ENCODE peak calls at places on chromosomes 11 and 22, in six cellular contexts. I, Z, U, E, Q and F are unnamed samples.

GRCh38 chr22:48318575-48319320 is 1508.9 kb downstream of the BRD1 start:
- DNase-seq in I (no peak), Z (no peak), U (no peak), E (no peak), Q (no peak), F (no peak)

GRCh38 chr11:83979593-83979992 is 693.4 kb upstream of the CCDC90B start:
- DNase-seq in E (no peak), I (no peak), U (no peak), Q (no peak), Z (no peak), F (no peak)

GRCh38 chr11:12539570-12539969 is 134.7 kb upstream of the TEAD1 start:
- DNase-seq in I (no peak), Z (peak), U (no peak), E (no peak), Q (peak), F (no peak)

GRCh38 chr11:116540019-116540418 is 232.8 kb downstream of the BUD13 start:
- DNase-seq in E (no peak), Q (no peak), I (no peak), U (no peak), Z (no peak), F (no peak)

GRCh38 chr11:130644187-130644586 is 195.7 kb downstream of the ADAMTS15 start:
- DNase-seq in I (no peak), Z (no peak), E (no peak), Q (no peak), U (no peak), F (no peak)

GRCh38 chr11:47377571-47378010 is 756 bp downstream of the SPI1 start:
- DNase-seq in Q (no peak), Z (no peak), I (no peak), E (peak), U (no peak), F (no peak)

GRCh38 chr11:19868281-19868821 is 155.7 kb downstream of the NAV2 start:
- DNase-seq in U (peak), E (no peak), I (no peak), Z (peak), Q (peak), F (no peak)

GRCh38 chr11:65116370-65117205 is 913 bp downstream of the ZNHIT2 start:
- DNase-seq in E (peak), Q (peak), Z (peak), I (peak), U (no peak), F (no peak)

GRCh38 chr22:28051787-28052356 is 132.8 kb upstream of the PITPNB start:
- DNase-seq in I (peak), E (peak), Z (peak), U (peak), Q (peak), F (peak)

GRCh38 chr11:22346283-22346682 is 8.1 kb downstream of the SLC17A6 start:
- DNase-seq in E (no peak), Q (no peak), I (no peak), Z (no peak), U (no peak), F (no peak)

GRCh38 chr11:44608654-44609027 is 43.2 kb downstream of the CD82 start:
- DNase-seq in I (no peak), Z (no peak), Q (no peak), U (no peak), E (no peak), F (no peak)

GRCh38 chr11:128422576-128423370 is 164.6 kb downstream of the ETS1 start:
- DNase-seq in I (peak), Q (no peak), Z (no peak), U (peak), E (no peak), F (no peak)

GRCh38 chr11:41786087-41786486 is 326.6 kb upstream of the LRRC4C start:
- DNase-seq in E (no peak), Q (no peak), U (no peak), Z (no peak), I (no peak), F (no peak)

GRCh38 chr11:99351620-99352019 is 330.9 kb downstream of the CNTN5 start:
- DNase-seq in I (no peak), E (no peak), Z (no peak), Q (peak), U (no peak), F (no peak)

GRCh38 chr11:111359223-111360149 is 19.6 kb downstream of the POU2AF1 start:
- DNase-seq in E (no peak), Z (peak), U (no peak), I (no peak), Q (no peak), F (no peak)

GRCh38 chr11:78313181-78313788 is 104.3 kb downstream of the GAB2 start:
- DNase-seq in I (no peak), E (no peak), Z (peak), U (no peak), Q (peak), F (no peak)

GRCh38 chr22:44341431-44342346 is 28.9 kb upstream of the SHISAL1 start:
- DNase-seq in Z (no peak), Q (peak), I (no peak), U (no peak), E (no peak), F (no peak)

GRCh38 chr11:129815596-129816461 is at the start of gene TMEM45B:
- DNase-seq in E (peak), U (no peak), Q (peak), Z (no peak), I (peak), F (no peak)

GRCh38 chr11:79834015-79834414 is 393.2 kb upstream of the TENM4 start:
- DNase-seq in Z (peak), I (no peak), U (no peak), Q (no peak), E (no peak), F (no peak)

GRCh38 chr11:59174664-59175033 is 2.7 kb downstream of the DTX4 start:
- DNase-seq in Q (peak), I (no peak), E (no peak), Z (peak), U (no peak), F (no peak)

GRCh38 chr11:131810511-131810910 is 440.1 kb downstream of the NTM start:
- DNase-seq in I (no peak), E (no peak), Q (no peak), U (no peak), Z (no peak), F (no peak)

GRCh38 chr22:49188091-49188490 is 639.6 kb downstream of the BRD1 start:
- DNase-seq in Z (peak), I (no peak), Q (no peak), E (no peak), U (no peak), F (no peak)

GRCh38 chr11:10450451-10451398 is 4.3 kb upstream of the AMPD3 start:
- DNase-seq in Q (peak), I (peak), E (peak), U (peak), Z (peak), F (peak)

GRCh38 chr22:25775501-25775900 is 33.5 kb downstream of the MYO18B start:
- DNase-seq in E (no peak), Q (peak), I (no peak), U (no peak), Z (peak), F (no peak)

GRCh38 chr11:113114452-113115027 is 153.3 kb downstream of the NCAM1 start:
- DNase-seq in I (peak), E (no peak), U (peak), Z (peak), Q (peak), F (no peak)

GRCh38 chr11:15541079-15541478 is 426.4 kb downstream of the INSC start:
- DNase-seq in I (no peak), Z (no peak), Q (no peak), E (no peak), U (no peak), F (no peak)

GRCh38 chr11:57668467-57668890 is 565 bp downstream of the ZDHHC5 start:
- DNase-seq in I (no peak), Z (peak), E (no peak), U (no peak), Q (no peak), F (no peak)

GRCh38 chr11:112293614-112294013 is 33.0 kb upstream of the PLET1 start:
- DNase-seq in I (no peak), E (no peak), Q (peak), U (peak), Z (no peak), F (no peak)

GRCh38 chr11:107957109-107957588 is 28.9 kb downstream of the RAB39A start:
- DNase-seq in I (no peak), E (no peak), Q (peak), Z (no peak), U (no peak), F (no peak)

GRCh38 chr11:61061081-61061826 is 41.0 kb upstream of the CD5 start:
- DNase-seq in Q (peak), U (no peak), Z (peak), E (peak), I (no peak), F (peak)

GRCh38 chr22:25076281-25076680 is 123.4 kb upstream of the CRYBB3 start:
- DNase-seq in E (no peak), Z (no peak), Q (no peak), I (no peak), U (no peak), F (no peak)

DNA sequence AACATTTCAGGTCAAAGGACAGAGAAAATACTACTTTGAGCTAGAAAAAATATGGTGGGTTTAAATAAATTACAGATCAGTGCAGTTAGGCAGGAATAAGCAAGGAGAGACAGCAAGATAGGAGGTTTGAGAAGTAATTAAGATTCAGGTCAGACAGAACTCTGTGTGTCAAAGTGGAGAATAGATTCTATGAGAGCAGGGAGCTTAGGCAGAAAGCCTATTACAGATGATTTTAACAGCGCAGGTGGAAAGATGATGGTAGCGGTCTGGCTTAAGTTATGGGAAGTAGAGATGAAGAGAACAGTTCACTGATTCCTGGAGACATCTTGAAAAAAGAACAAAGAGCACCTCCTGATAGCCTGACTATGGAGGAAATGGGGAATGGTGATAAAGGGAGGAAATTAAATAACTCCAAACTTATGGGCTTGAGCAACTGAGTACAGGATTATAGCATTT is 106.0 kb downstream of the APIP start:
- DNase-seq in Z (no peak), Q (no peak), U (no peak), E (no peak), I (no peak), F (no peak)
- TF ChIP-seq CTCF in Z (no peak), Q (no peak), U (no peak), E (no peak), I (no peak), F (no peak)

DNA sequence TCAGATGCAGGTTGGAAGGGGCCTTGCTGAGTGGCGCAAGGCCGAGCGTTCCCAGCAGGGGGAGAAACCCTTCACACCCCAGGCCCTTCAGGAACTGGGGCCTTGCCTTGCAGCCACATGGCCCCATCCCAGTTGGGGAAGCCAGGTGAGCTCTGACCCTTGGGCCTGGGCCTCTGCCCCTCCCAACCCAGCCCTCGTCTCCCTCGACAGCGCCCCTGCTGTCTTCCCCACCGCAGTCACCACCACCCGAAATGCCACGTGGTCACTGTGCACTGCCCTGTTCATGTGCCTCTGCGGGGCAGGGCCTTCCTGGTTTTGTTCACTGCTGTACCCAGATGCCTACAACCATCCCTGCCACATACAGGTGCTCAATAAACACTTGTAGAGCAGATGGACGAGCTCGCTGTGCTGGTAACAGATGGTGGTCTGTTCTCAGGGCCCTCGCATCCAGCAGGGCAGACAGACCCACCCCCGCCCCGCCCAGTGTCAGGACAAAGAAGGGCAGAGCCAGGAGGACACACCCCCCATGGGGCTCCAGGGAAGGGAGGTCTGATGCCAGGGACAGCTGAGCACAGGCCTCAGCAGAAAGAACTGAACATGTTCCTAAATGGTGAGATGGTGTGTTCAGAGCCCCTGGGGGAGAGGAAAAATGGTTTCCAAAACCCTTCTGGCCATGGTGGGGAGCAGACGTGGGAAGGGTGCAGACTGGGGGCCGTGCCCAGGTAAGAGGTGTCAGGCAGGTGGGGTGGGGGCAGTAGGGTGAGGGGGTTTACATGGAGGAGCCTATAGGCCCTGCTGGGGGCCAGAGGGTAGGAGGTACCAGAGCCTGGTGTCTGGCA is 3.7 kb downstream of the POLR2L start:
- DNase-seq in Q (peak), I (peak), E (no peak), U (no peak), Z (peak), F (no peak)
- TF ChIP-seq CTCF in Q (peak), I (no peak), E (no peak), U (peak), Z (no peak), F (no peak)

GRCh38 chr11:114610984-114611944 is 15.7 kb upstream of the NXPE4 start:
- DNase-seq in Z (peak), U (no peak), Q (peak), E (no peak), I (no peak), F (no peak)
- TF ChIP-seq CTCF in Z (no peak), U (peak), Q (no peak), E (no peak), I (no peak), F (no peak)

DNA sequence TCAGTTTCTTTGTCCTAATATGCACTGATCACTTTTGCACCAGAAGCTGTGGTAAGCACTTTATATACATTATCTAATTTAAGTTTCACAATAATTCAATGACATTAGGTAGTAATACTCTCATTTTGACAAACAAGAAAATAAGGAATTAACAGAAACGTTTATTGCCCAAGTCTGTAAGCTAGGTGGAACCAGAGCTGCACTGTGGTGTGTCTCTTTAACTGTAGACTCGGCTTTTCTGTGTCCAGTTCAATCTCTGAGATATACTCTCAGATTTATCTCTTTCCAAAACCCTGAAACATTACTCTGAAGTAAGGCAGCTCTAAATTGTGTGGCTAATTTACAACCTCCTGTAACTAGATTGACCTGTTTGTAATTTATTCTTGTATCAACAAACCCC is 101.1 kb downstream of the MUC15 start:
- DNase-seq in I (no peak), U (no peak), E (no peak), Z (no peak), Q (no peak), F (no peak)
- TF ChIP-seq CTCF in I (no peak), U (no peak), E (no peak), Z (no peak), Q (no peak), F (no peak)

DNA sequence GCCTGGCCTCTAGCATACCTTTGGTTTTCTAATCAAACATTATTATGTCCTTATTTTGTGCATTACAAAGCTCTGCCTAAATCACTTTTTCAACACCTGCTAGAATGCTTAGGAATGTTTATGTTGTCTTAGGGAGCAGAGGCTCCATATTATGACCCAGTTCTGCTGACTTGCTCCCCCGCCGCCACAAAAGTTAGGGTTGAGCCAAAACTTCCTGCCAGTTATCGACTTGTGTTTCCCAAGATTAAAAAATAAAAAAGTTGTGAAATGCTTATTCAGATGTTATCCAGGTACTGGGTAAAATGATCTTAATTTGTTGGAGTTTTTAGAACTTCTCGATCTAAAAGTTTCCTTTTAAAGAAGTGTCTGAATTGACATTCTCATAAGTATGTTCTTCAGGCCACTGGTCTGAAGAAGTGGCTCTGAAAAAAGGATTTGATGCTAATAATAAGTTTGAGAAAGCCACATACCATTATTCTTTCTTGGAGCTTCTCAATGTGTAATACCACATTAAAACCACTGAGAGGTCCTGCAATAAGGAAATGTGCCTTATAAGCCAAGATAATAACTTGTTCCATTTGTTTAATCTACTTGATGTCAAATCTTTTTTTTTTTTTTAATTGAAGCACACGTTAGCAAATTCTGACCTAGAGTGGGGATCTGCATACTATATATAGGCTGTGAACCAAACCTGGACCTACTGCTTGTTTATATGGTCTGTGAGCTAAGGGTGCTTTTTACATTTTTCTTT is 2.2 kb downstream of the RNF185 start:
- DNase-seq in I (no peak), U (no peak), Z (no peak), E (no peak), Q (no peak), F (no peak)
- TF ChIP-seq CTCF in I (no peak), U (peak), Z (no peak), E (no peak), Q (peak), F (no peak)

DNA sequence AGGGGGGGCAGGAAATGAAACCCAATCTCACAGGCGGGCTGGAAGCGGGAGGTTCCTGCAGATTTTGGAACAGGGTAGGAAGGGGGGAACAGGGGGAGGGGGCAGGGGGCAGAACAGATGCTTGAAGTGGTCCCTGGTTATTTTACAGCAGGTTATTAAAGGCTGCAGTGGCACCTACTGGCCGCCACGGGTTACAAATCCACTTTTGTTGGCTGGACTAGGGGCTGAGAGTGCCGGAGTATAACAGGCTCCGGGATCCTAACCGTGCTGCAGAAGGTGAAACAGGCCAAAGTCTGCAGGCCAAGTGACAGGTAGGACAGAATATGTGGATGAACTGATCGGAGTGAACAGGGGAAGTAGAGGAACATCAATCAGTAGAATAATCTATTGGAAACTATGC is 2.5 kb downstream of the ROBO3 start:
- DNase-seq in U (no peak), E (peak), I (no peak), Z (peak), Q (peak), F (peak)
- TF ChIP-seq CTCF in U (peak), E (peak), I (peak), Z (peak), Q (peak), F (peak)

DNA sequence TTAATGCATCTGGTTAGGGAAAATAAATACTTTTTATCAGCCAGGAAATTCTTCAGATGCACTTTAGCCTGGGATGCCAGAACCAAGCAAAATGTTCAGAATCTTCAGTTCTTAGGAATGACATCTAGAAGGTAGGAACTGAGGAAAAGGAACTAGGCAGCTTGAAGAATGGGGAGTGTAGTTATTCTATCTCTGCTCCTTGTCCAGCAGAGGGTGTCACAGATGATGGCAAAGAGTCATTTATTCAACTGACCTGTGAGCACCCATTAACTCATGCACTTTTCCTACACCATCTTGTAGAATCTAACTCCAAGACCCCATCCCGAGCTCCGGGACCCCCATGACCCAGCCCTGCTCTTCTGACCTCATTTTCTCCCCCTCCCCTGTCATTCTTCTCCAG is 122.1 kb upstream of the ISX start:
- DNase-seq in I (no peak), U (no peak), E (no peak), Z (no peak), Q (no peak), F (no peak)
- TF ChIP-seq CTCF in I (no peak), U (no peak), E (no peak), Z (no peak), Q (no peak), F (no peak)

DNA sequence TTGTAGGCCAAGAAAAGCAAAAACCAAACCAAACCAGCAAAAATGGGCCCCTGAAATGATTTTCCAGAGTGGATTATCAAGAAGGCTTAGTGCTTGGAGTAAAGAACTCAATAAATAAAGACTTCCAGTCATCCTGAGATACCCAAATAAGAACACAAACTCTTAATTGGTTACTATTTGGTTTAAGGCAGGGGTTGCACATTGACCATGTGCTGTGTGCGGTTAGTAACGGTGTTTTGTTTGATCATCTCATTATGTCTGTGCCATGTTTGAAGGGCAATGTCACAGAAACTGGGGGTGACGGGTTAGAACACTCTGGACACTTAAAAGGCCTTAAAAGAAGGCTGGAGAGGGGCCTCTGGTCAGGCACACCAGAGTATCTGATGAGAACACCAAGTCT is 9.7 kb upstream of the MICAL3 start:
- DNase-seq in E (no peak), I (no peak), U (no peak), Z (no peak), Q (no peak), F (no peak)
- TF ChIP-seq CTCF in E (no peak), I (no peak), U (no peak), Z (no peak), Q (no peak), F (no peak)